ENCODE peak calls at places on chromosomes 4 and X, in four cellular contexts. One of them, this sample, is unnamed.

GRCh38 chrX:29666361-29666760 is 549.0 kb upstream of the MAGEB2 start:
- DNase-seq in D721Med: no peak
- DNase-seq in astrocyte of the spinal cord: peak; percentile 71
- DNase-seq in breast epithelium: no peak
- DNase-seq in this sample: no peak

GRCh38 chr4:101420661-101421060 is 73.3 kb upstream of the PPP3CA start:
- DNase-seq in breast epithelium: no peak
- DNase-seq in astrocyte of the spinal cord: peak; percentile 31
- DNase-seq in D721Med: no peak
- DNase-seq in this sample: no peak

GRCh38 chrX:14919421-14919820 is 46.2 kb downstream of the MOSPD2 start:
- DNase-seq in D721Med: no peak
- DNase-seq in breast epithelium: no peak
- DNase-seq in astrocyte of the spinal cord: no peak
- DNase-seq in this sample: no peak

GRCh38 chr4:130808492-130808891 is 1712.5 kb downstream of the C4orf33 start:
- DNase-seq in astrocyte of the spinal cord: peak; percentile 38
- DNase-seq in D721Med: no peak
- DNase-seq in breast epithelium: no peak
- DNase-seq in this sample: no peak

GRCh38 chrX:37755073-37755472 is 24.8 kb upstream of the CYBB start:
- DNase-seq in astrocyte of the spinal cord: no peak
- DNase-seq in D721Med: no peak
- DNase-seq in breast epithelium: no peak
- DNase-seq in this sample: no peak

GRCh38 chrX:121649414-121649813 is 602.0 kb downstream of the GLUD2 start:
- DNase-seq in breast epithelium: no peak
- DNase-seq in D721Med: no peak
- DNase-seq in astrocyte of the spinal cord: no peak
- DNase-seq in this sample: no peak

GRCh38 chrX:102514536-102514935 is 2.0 kb downstream of the TMSB15A start:
- DNase-seq in D721Med: no peak
- DNase-seq in astrocyte of the spinal cord: no peak
- DNase-seq in breast epithelium: no peak
- DNase-seq in this sample: no peak

GRCh38 chrX:110346681-110347080 is 12.0 kb upstream of the RTL9 start:
- DNase-seq in breast epithelium: no peak
- DNase-seq in astrocyte of the spinal cord: no peak
- DNase-seq in D721Med: no peak
- DNase-seq in this sample: peak; percentile 10

GRCh38 chr4:119834901-119835300 is 206.3 kb upstream of the PDE5A start:
- DNase-seq in astrocyte of the spinal cord: peak; percentile 18
- DNase-seq in breast epithelium: no peak
- DNase-seq in D721Med: no peak
- DNase-seq in this sample: no peak

GRCh38 chr4:122832732-122833131 is 6.1 kb downstream of the FGF2 start:
- DNase-seq in D721Med: no peak
- DNase-seq in astrocyte of the spinal cord: no peak
- DNase-seq in breast epithelium: no peak
- DNase-seq in this sample: no peak

GRCh38 chrX:24702362-24703184 is 8.9 kb downstream of the POLA1 start:
- DNase-seq in breast epithelium: no peak
- DNase-seq in D721Med: no peak
- DNase-seq in astrocyte of the spinal cord: no peak
- DNase-seq in this sample: no peak

GRCh38 chrX:148203531-148203930 is 222.4 kb downstream of the FMR1NB start:
- DNase-seq in D721Med: no peak
- DNase-seq in breast epithelium: no peak
- DNase-seq in astrocyte of the spinal cord: no peak
- DNase-seq in this sample: no peak

GRCh38 chrX:8890794-8891193 is 89.6 kb upstream of the FAM9A start:
- DNase-seq in breast epithelium: no peak
- DNase-seq in astrocyte of the spinal cord: no peak
- DNase-seq in D721Med: no peak
- DNase-seq in this sample: no peak

GRCh38 chr4:41212221-41213203 is 1.8 kb downstream of the APBB2 start:
- DNase-seq in D721Med: no peak
- DNase-seq in breast epithelium: no peak
- DNase-seq in astrocyte of the spinal cord: peak; percentile 69
- DNase-seq in this sample: peak; percentile 25

GRCh38 chrX:77167993-77168392 is 279.2 kb upstream of the FGF16 start:
- DNase-seq in D721Med: no peak
- DNase-seq in astrocyte of the spinal cord: no peak
- DNase-seq in breast epithelium: no peak
- DNase-seq in this sample: no peak

GRCh38 chr4:41448935-41449334 is 89.0 kb upstream of the LIMCH1 start:
- DNase-seq in breast epithelium: no peak
- DNase-seq in astrocyte of the spinal cord: no peak
- DNase-seq in D721Med: no peak
- DNase-seq in this sample: no peak

GRCh38 chr4:13349096-13349495 is 135.0 kb downstream of the RAB28 start:
- DNase-seq in astrocyte of the spinal cord: peak; percentile 26
- DNase-seq in D721Med: no peak
- DNase-seq in breast epithelium: no peak
- DNase-seq in this sample: no peak

GRCh38 chr4:41185614-41186609 is 28.4 kb downstream of the APBB2 start:
- DNase-seq in breast epithelium: no peak
- DNase-seq in D721Med: no peak
- DNase-seq in astrocyte of the spinal cord: no peak
- DNase-seq in this sample: no peak

GRCh38 chr4:56181140-56181950 is 205.9 kb downstream of the AASDH start:
- DNase-seq in D721Med: no peak
- DNase-seq in breast epithelium: no peak
- DNase-seq in astrocyte of the spinal cord: no peak
- DNase-seq in this sample: no peak

GRCh38 chr4:150573534-150573933 is 8.4 kb upstream of the MAB21L2 start:
- DNase-seq in breast epithelium: no peak
- DNase-seq in astrocyte of the spinal cord: peak; percentile 71
- DNase-seq in D721Med: no peak
- DNase-seq in this sample: no peak

GRCh38 chr4:77120888-77121508 is 36.0 kb upstream of the CCNG2 start:
- DNase-seq in breast epithelium: no peak
- DNase-seq in astrocyte of the spinal cord: no peak
- DNase-seq in D721Med: no peak
- DNase-seq in this sample: no peak

GRCh38 chr4:30536231-30536630 is 183.9 kb upstream of the PCDH7 start:
- DNase-seq in astrocyte of the spinal cord: peak; percentile 31
- DNase-seq in D721Med: no peak
- DNase-seq in breast epithelium: no peak
- DNase-seq in this sample: no peak

GRCh38 chr4:54663181-54663580 is 5.4 kb downstream of the KIT start:
- DNase-seq in breast epithelium: no peak
- DNase-seq in D721Med: no peak
- DNase-seq in astrocyte of the spinal cord: no peak
- DNase-seq in this sample: no peak

DNA sequence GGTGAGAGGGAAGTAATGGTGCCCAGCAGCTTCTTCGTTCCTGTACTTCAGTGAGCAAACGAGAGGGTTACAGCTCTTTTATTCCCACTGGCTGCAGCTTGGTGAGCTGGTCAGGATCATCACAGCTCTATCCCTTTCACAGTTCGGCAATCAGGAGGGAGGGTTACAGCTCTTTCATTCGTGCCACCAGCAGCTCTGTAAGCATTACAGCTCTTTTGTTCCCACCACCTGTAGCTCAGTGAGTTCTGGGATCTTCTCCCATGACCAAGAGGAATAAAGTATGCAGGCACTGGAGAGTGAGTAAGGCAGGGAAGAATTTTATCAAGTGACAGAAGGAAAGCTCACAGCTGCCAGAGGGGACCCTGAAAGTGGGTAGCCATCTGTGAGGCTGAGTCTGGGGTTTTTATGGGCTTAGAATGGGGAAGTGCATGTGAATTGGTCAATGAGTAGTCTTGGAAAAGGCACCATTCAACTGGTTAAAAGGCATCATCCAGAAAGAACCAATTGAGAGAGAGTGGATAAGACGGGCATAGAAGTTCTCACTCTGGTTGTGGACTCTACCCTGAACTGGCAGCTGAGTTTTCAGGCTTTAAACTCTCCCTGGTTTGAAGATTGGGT is 123.7 kb downstream of the COX18 start:
- DNase-seq in astrocyte of the spinal cord: no peak
- DNase-seq in D721Med: no peak
- DNase-seq in breast epithelium: no peak
- DNase-seq in this sample: no peak
- TF ChIP-seq CTCF in astrocyte of the spinal cord: no peak
- TF ChIP-seq CTCF in D721Med: no peak
- TF ChIP-seq CTCF in breast epithelium: no peak
- TF ChIP-seq CTCF in this sample: no peak

DNA sequence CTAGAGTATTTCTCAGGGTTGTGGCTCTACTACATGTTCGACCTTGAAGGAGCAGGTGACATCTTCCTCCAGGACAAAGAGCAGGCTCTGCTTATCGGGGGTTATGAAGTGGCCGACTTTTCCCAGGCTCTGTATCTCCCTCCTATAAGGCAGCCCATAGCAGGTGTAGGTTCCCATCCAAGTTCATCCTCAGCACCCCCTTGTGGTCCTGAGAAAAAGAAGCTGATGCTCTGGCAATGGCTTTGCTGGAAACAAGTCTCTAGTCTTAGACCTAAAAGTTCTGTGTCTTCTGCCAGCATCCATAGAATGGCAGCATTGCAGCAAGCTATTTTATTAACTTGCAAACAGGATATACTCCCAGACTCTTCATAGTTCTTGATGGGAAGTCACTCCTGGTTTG is 836.6 kb upstream of the PRKX start:
- DNase-seq in astrocyte of the spinal cord: no peak
- DNase-seq in D721Med: no peak
- DNase-seq in breast epithelium: no peak
- DNase-seq in this sample: no peak
- TF ChIP-seq CTCF in astrocyte of the spinal cord: peak; percentile 4
- TF ChIP-seq CTCF in D721Med: no peak
- TF ChIP-seq CTCF in breast epithelium: no peak
- TF ChIP-seq CTCF in this sample: no peak

DNA sequence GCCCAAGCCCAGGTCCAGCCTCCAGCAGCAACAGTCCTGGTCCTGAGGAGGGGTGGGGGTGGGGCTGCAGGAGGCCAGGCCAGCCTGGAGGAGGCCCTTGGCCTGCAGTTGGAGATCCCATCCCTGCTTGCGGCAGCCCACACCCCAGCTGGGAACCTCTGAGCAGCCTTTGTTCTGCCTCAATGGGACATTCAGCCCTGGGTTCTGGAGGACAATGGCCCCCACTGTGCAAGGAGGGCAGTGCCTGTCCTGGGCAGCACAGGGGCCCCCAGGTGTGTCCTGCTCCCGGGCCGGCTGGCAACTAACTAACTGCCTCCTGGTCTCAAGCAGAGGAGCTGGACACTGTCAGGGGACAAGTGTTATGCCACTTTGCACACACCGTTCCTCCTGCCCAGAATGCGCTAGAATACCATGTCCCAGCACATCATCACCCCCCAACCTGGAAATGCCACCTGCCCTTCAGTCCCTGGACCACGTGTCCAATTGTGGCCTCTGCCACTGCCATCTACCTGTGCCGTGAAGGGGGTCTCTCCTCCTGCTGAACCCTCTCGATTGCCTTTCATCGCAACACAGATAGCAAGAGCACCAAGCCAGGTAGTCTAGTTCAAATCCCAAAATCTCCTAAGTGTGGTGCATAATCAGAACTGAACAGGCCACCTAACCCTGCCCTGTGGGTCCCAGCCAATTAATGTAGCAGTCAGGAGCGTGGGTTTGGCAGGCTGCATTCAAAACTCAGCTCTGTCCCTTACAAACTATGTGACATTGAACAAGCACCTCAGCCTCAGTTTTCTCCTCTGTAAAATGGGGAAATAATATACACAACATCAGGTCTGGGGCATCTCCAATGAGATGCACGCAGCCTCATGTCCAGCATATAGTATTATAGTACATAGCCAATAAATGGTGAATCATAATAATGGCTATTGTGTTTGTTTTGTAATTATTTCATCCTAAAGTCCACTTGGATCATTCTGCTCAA is 8.8 kb downstream of the PPP2R2C start:
- DNase-seq in D721Med: no peak
- DNase-seq in breast epithelium: peak; percentile 6
- DNase-seq in astrocyte of the spinal cord: no peak
- DNase-seq in this sample: no peak
- TF ChIP-seq CTCF in D721Med: no peak
- TF ChIP-seq CTCF in breast epithelium: no peak
- TF ChIP-seq CTCF in astrocyte of the spinal cord: no peak
- TF ChIP-seq CTCF in this sample: no peak

GRCh38 chrX:115284877-115285276 is 4.6 kb upstream of the LUZP4 start:
- DNase-seq in D721Med: no peak
- DNase-seq in astrocyte of the spinal cord: no peak
- DNase-seq in breast epithelium: no peak
- DNase-seq in this sample: no peak
- TF ChIP-seq CTCF in D721Med: no peak
- TF ChIP-seq CTCF in astrocyte of the spinal cord: no peak
- TF ChIP-seq CTCF in breast epithelium: no peak
- TF ChIP-seq CTCF in this sample: no peak

DNA sequence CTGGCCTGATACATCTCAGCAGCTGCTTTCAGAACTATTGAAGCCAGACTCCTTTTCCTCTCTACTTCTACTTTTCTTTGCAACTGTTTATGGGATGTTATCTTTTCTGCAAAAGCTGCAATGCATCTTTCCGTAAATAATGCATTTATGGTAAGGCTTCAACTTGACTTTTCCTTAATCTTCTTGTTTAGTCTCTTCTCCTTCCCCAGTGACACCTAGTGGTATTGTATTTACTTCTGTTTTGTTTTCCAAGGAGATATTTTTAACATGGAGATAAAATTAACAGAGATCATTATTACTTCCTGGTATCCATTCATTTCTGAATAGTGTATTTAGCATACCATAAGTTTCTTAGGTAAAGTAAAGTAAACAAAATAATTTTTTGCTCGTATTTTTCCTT is 1548.8 kb downstream of the PCDH7 start:
- DNase-seq in D721Med: no peak
- DNase-seq in breast epithelium: no peak
- DNase-seq in astrocyte of the spinal cord: peak; percentile 4
- DNase-seq in this sample: no peak
- TF ChIP-seq CTCF in D721Med: peak; percentile 14
- TF ChIP-seq CTCF in breast epithelium: no peak
- TF ChIP-seq CTCF in astrocyte of the spinal cord: peak; percentile 28
- TF ChIP-seq CTCF in this sample: no peak

GRCh38 chr4:185773419-185773818 is 38.6 kb downstream of the SORBS2 start:
- DNase-seq in breast epithelium: no peak
- DNase-seq in astrocyte of the spinal cord: no peak
- DNase-seq in D721Med: no peak
- DNase-seq in this sample: no peak
- TF ChIP-seq CTCF in breast epithelium: no peak
- TF ChIP-seq CTCF in astrocyte of the spinal cord: no peak
- TF ChIP-seq CTCF in D721Med: no peak
- TF ChIP-seq CTCF in this sample: no peak

This sample was measured in glutamatergic neuron.